ENCODE peak calls at places on chromosomes 12 and 14, in eight cellular contexts. P is mucosa of descending colon; J is PC-3; V is left ventricle myocardium inferior; N is AG04449; T is effector memory CD4-positive, alpha-beta T cell; X is CD8-positive, alpha-beta memory T cell; Y is H7. W is an unnamed sample.

GRCh38 chr14:32259368-32260013 is 56.4 kb upstream of the RNU6-8 start:
- DNase-seq in Y (peak), J (peak), N (no peak), T (no peak), X (no peak), V (no peak), P (no peak), W (peak)

GRCh38 chr12:7129647-7130536 is at the start of gene CLSTN3:
- DNase-seq in V (peak), J (peak), N (no peak), Y (peak), T (peak), P (peak), X (peak), W (no peak)

GRCh38 chr12:49051373-49051764 is 9.2 kb downstream of the KMT2D start:
- DNase-seq in X (no peak), N (no peak), J (no peak), V (no peak), T (no peak), P (no peak), Y (no peak), W (no peak)

GRCh38 chr14:35332517-35333346 is 40.5 kb downstream of the PSMA6 start:
- DNase-seq in J (peak), P (peak), Y (peak), N (no peak), T (peak), V (no peak), X (no peak), W (no peak)

GRCh38 chr14:67004521-67004920 is 184.7 kb upstream of the GARIN2 start:
- DNase-seq in V (no peak), J (no peak), X (no peak), P (no peak), Y (no peak), T (no peak), N (no peak), W (no peak)

GRCh38 chr12:123633379-123634141 is at the start of the genes EIF2B1 and GTF2H3:
- DNase-seq in N (peak), V (peak), J (peak), P (peak), Y (peak), X (peak), T (peak), W (peak)

GRCh38 chr12:103470664-103471063 is 25.1 kb downstream of the C12orf42 start:
- DNase-seq in V (no peak), Y (no peak), N (no peak), P (no peak), T (no peak), X (no peak), J (peak), W (no peak)

GRCh38 chr12:49945394-49946080 is 5.0 kb upstream of the AQP2 start:
- DNase-seq in X (peak), P (peak), J (peak), V (peak), T (peak), N (peak), Y (peak), W (peak)

GRCh38 chr12:11171953-11172675 is 1.1 kb downstream of the SMIM10L1 start:
- DNase-seq in T (no peak), P (no peak), V (no peak), Y (no peak), N (no peak), X (no peak), J (no peak), W (no peak)

GRCh38 chr14:61355892-61356325 is 34.5 kb downstream of the PRKCH start:
- DNase-seq in J (peak), V (peak), P (no peak), N (no peak), T (no peak), X (no peak), Y (peak), W (no peak)

GRCh38 chr14:61768240-61768639 is 6.0 kb downstream of the SNAPC1 start:
- DNase-seq in Y (no peak), P (no peak), J (no peak), N (no peak), T (no peak), V (no peak), X (no peak), W (no peak)

GRCh38 chr12:2035421-2036080 is 17.2 kb upstream of the CACNA1C start:
- DNase-seq in N (no peak), J (no peak), Y (no peak), T (no peak), V (no peak), X (no peak), P (no peak), W (no peak)

GRCh38 chr14:99573000-99573330 is 31.0 kb downstream of the CCDC85C start:
- DNase-seq in T (no peak), Y (no peak), V (no peak), X (no peak), J (no peak), P (no peak), N (no peak), W (no peak)

GRCh38 chr14:67977468-67978034 is 158.0 kb downstream of the RAD51B start:
- DNase-seq in J (no peak), X (no peak), T (no peak), V (no peak), Y (no peak), N (no peak), P (no peak), W (no peak)

GRCh38 chr12:47907851-47908454 is 3.2 kb upstream of the VDR start:
- DNase-seq in T (no peak), V (no peak), P (peak), Y (no peak), X (no peak), N (no peak), J (no peak), W (no peak)

DNA sequence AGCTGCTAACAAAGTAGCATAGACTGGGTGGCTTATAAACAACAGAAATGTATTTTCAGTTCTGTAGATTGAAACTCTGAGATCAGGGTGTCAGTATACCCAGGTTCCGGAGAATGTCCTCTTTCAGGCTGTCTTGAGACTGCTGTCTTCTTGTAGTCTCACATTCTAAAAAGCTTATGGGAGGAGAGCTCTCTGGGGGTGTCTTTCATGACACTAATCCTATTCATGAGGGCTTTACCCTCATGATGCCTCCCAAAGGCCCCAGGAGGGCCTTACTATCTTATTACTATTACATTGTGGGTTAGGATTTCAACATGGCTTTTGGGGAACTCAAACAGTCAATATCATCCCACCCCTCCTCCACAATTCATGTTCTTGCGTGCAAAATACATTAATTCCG is 94.3 kb downstream of the AEBP2 start:
- DNase-seq in T (no peak), Y (peak), N (no peak), X (no peak), P (no peak), V (no peak), J (no peak), W (no peak)
- H3K4me3 ChIP-seq in T (no peak), Y (no peak), N (no peak), X (no peak), P (no peak), V (no peak), J (no peak), W (no peak)

GRCh38 chr14:53946071-53946403 is 10.6 kb downstream of the BMP4 start:
- DNase-seq in V (no peak), Y (peak), T (no peak), P (no peak), J (no peak), X (no peak), N (no peak), W (no peak)
- H3K4me3 ChIP-seq in V (no peak), Y (peak), T (no peak), P (no peak), J (no peak), X (no peak), N (no peak), W (no peak)

GRCh38 chr14:89378119-89378518 is 38.9 kb downstream of the FOXN3 start:
- DNase-seq in X (no peak), V (no peak), J (no peak), N (peak), Y (no peak), T (peak), P (no peak), W (no peak)

GRCh38 chr14:89382487-89383170 is 34.4 kb downstream of the FOXN3 start:
- DNase-seq in V (no peak), T (no peak), Y (no peak), N (no peak), J (no peak), X (no peak), P (no peak), W (no peak)

GRCh38 chr14:89377544-89377943 is 39.5 kb downstream of the FOXN3 start:
- DNase-seq in N (no peak), P (no peak), V (no peak), Y (no peak), T (no peak), X (no peak), J (no peak), W (no peak)

GRCh38 chr14:89379006-89379405 is 38.0 kb downstream of the FOXN3 start:
- DNase-seq in P (no peak), J (no peak), T (no peak), Y (no peak), X (no peak), N (no peak), V (no peak), W (no peak)

DNA sequence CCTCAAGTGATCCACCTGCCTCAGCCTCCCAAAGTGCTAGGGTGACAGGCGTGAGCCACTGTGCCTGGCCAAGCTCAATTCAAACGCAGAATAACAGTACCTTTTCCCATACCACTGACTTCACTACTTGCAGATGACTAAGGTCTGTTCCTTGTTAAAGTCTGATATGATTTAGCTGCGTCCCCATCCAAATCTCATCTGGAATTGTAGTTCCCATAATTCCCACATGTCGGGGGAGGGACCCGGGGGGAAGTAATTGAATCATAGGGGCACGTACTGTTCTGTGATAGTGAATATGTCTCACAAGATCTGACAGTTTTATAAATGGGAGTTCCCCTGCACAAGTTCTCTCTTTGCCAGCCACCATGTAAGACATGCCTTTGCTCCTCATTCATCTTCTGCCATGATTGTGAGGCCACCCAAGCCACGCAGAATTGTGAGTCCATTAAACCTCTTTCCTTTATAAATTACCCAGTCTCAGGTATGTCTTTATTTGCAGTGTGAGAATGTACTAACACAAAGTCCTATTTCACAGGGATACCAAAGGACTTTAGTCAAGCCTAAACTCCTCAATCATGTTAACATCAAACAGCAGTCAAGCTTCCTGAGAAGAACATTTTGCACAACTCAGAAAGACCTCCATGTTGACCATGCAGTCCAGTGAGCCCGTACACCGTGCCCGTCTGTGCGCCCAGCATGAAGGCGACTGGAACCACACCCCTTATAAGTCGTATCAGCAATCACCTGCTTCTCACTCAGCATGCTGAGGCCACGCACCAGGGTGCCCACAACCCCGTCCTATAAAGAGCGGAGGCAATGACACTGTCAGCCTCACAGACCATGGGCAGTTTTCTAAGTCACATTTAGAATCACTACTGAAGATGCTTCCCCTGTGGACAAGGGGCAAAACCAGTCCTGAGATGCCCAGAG is 36.9 kb downstream of the FOXN3 start:
- DNase-seq in X (no peak), N (no peak), V (no peak), Y (no peak), T (no peak), P (no peak), J (no peak), W (no peak)
- H3K4me3 ChIP-seq in X (no peak), N (no peak), V (no peak), Y (no peak), T (no peak), P (no peak), J (no peak), W (no peak)

GRCh38 chr12:52947738-52948423 is 1.0 kb upstream of the KRT18 start:
- DNase-seq in N (no peak), Y (peak), X (no peak), T (no peak), V (no peak), J (no peak), P (no peak), W (no peak)
- H3K4me3 ChIP-seq in N (peak), Y (peak), X (no peak), T (no peak), V (no peak), J (peak), P (no peak), W (no peak)

GRCh38 chr14:28765169-28765906 is 1.2 kb upstream of the FOXG1 start:
- DNase-seq in V (no peak), J (no peak), Y (no peak), T (no peak), X (no peak), P (no peak), N (no peak), W (no peak)
- H3K4me3 ChIP-seq in V (peak), J (no peak), Y (peak), T (no peak), X (no peak), P (no peak), N (no peak), W (no peak)

DNA sequence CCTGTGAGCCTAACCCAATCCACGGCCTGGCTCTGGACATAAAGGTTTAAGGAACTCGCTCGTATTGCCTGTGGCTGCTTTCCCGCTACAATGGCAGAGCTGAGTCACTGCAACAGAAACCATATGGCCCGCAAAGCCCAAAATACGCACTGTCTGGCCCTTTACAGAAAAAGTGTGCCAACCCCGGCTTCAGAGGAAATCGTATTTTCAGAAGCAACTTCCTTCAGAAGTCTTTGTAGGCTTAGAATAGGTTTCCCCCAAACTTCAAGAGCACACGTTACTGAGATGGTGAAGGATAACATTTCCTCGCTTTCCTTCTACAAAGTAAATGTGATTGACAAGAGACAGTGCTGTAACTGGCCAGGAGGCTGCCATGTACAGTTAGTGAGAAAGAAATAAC is 34.8 kb upstream of the TESC start:
- DNase-seq in V (no peak), X (peak), N (no peak), Y (no peak), P (no peak), J (no peak), T (no peak), W (peak)
- H3K4me3 ChIP-seq in V (no peak), X (peak), N (no peak), Y (no peak), P (no peak), J (no peak), T (no peak), W (no peak)

DNA sequence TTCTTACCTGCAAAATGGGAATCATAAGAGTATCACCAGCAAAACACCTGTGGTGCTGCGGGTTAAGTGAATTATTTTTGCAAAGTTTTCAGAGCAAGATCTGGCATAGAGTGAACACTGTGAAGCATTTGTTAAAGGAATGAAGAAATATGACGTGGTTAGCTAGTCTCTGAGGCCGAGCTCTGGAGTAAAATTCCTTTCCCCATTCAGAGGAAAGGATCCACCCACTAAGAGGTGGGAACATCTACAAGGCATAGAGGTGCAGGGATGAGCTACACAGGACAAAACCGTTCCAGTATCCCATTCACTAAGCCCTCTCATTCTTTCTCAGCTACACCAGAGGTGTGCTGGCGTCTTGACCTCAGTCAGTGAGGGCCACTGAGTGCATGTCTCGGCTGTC is 48.5 kb downstream of the JAG2 start:
- DNase-seq in P (no peak), X (no peak), T (no peak), J (no peak), Y (no peak), V (no peak), N (no peak), W (no peak)
- H3K4me3 ChIP-seq in P (no peak), X (no peak), T (no peak), J (no peak), Y (no peak), V (no peak), N (no peak), W (no peak)

GRCh38 chr12:91179315-91179714 is 3.3 kb downstream of the DCN start:
- DNase-seq in T (no peak), J (peak), P (no peak), X (no peak), N (no peak), Y (no peak), V (no peak), W (no peak)
- H3K4me3 ChIP-seq in T (no peak), J (no peak), P (no peak), X (no peak), N (peak), Y (no peak), V (peak), W (peak)

W was measured in AG09309.